ENCODE peak calls at places on chromosomes 16 and 17, in five cellular contexts. P is HL-60, F is A549, K is HepG2, I is Panc1. D is an unnamed sample.

GRCh38 chr17:57955183-57955952 is at the start of gene CUEDC1:
- DNase-seq in I (no peak), K (no peak), F (peak), P (no peak), D (peak)

GRCh38 chr17:79600071-79600470 is 10.8 kb downstream of the RBFOX3 start:
- DNase-seq in F (no peak), K (no peak), I (no peak), P (no peak), D (no peak)

GRCh38 chr17:50218071-50218759 is 16.8 kb upstream of the COL1A1 start:
- DNase-seq in P (no peak), I (no peak), F (no peak), K (no peak), D (no peak)

GRCh38 chr16:79969458-79969857 is 368.9 kb upstream of the MAF start:
- DNase-seq in P (no peak), F (no peak), I (no peak), K (no peak), D (no peak)

GRCh38 chr17:45127209-45127582 is 5.1 kb downstream of the PLCD3 start:
- DNase-seq in F (peak), P (no peak), K (no peak), I (no peak), D (no peak)

GRCh38 chr17:43085489-43085888 is 39.7 kb downstream of the BRCA1 start:
- DNase-seq in K (peak), F (peak), P (no peak), I (no peak), D (peak)

GRCh38 chr16:24848065-24848464 is 2.3 kb downstream of the SLC5A11 start:
- DNase-seq in K (no peak), P (no peak), I (no peak), F (no peak), D (no peak)

GRCh38 chr16:1428511-1428910 is 2.4 kb upstream of the PERCC1 start:
- DNase-seq in I (no peak), P (no peak), F (peak), K (no peak), D (peak)

GRCh38 chr16:38941-39892 is 14.2 kb downstream of the POLR3K start:
- DNase-seq in I (no peak), F (no peak), P (peak), K (no peak), D (no peak)

GRCh38 chr17:74454197-74455024 is 12.0 kb upstream of the CD300A start:
- DNase-seq in F (no peak), K (peak), I (no peak), P (no peak), D (peak)

GRCh38 chr17:73371846-73372245 is 60.0 kb upstream of the CDC42EP4 start:
- DNase-seq in F (no peak), I (no peak), K (no peak), P (no peak), D (no peak)

GRCh38 chr17:50470451-50470850 is 1.8 kb upstream of the CHAD start:
- DNase-seq in I (no peak), P (no peak), F (no peak), K (no peak), D (no peak)

GRCh38 chr17:75411328-75412067 is 6.0 kb upstream of the GRB2 start:
- DNase-seq in K (no peak), F (no peak), I (no peak), P (no peak), D (no peak)

GRCh38 chr17:76184266-76184665 is 43.2 kb upstream of the FOXJ1 start:
- DNase-seq in I (no peak), F (no peak), K (no peak), P (no peak), D (no peak)

GRCh38 chr17:80829166-80829813 is 162.4 kb upstream of the CHMP6 start:
- DNase-seq in K (no peak), P (no peak), I (no peak), F (no peak), D (no peak)

GRCh38 chr17:30091771-30092170 is 24.8 kb upstream of the NSRP1 start:
- DNase-seq in I (peak), F (peak), P (no peak), K (no peak), D (no peak)

GRCh38 chr16:86585821-86586611 is 7.7 kb downstream of the FOXL1 start:
- DNase-seq in P (no peak), K (no peak), I (no peak), F (no peak), D (no peak)

GRCh38 chr17:77811521-77811920 is 147.0 kb upstream of the TNRC6C start:
- DNase-seq in I (no peak), K (no peak), F (no peak), P (no peak), D (no peak)

GRCh38 chr17:78252701-78253635 is 21.5 kb downstream of the TMEM235 start:
- DNase-seq in I (no peak), K (no peak), F (no peak), P (no peak), D (no peak)

GRCh38 chr16:11797957-11798299 is 870 bp upstream of the ZC3H7A start:
- DNase-seq in F (peak), I (no peak), K (no peak), P (no peak), D (no peak)

GRCh38 chr17:6591599-6592158 is 35.3 kb upstream of the PITPNM3 start:
- DNase-seq in I (no peak), F (peak), K (peak), P (no peak), D (no peak)

GRCh38 chr16:23847938-23848337 is 12.2 kb downstream of the PRKCB start:
- DNase-seq in I (no peak), P (no peak), F (no peak), K (no peak), D (no peak)

GRCh38 chr16:83967091-83967490 is 953 bp upstream of the NECAB2 start:
- DNase-seq in F (no peak), I (no peak), K (no peak), P (no peak), D (no peak)

GRCh38 chr16:51402785-51403184 is 251.7 kb upstream of the SALL1 start:
- DNase-seq in K (peak), P (no peak), I (no peak), F (no peak), D (no peak)

GRCh38 chr16:51404386-51404785 is 253.3 kb upstream of the SALL1 start:
- DNase-seq in P (no peak), F (no peak), K (no peak), I (no peak), D (no peak)

GRCh38 chr16:51402239-51402638 is 251.2 kb upstream of the SALL1 start:
- DNase-seq in P (no peak), K (no peak), I (no peak), F (no peak), D (no peak)

GRCh38 chr16:51401673-51402072 is 250.6 kb upstream of the SALL1 start:
- DNase-seq in K (no peak), I (no peak), F (no peak), P (no peak), D (no peak)

GRCh38 chr16:51399908-51400670 is 249.0 kb upstream of the SALL1 start:
- DNase-seq in K (no peak), F (no peak), P (no peak), I (no peak), D (no peak)
- TF ChIP-seq REST in K (no peak), F (no peak), P (no peak), I (no peak), D (no peak)

GRCh38 chr16:85338638-85338982 is 226.3 kb upstream of the CIBAR2 start:
- DNase-seq in F (no peak), I (no peak), P (no peak), K (no peak), D (no peak)
- TF ChIP-seq REST in F (no peak), I (no peak), P (no peak), K (no peak), D (no peak)

GRCh38 chr16:66418165-66418962 is 8.7 kb upstream of the BEAN1 start:
- DNase-seq in P (no peak), I (no peak), K (no peak), F (no peak), D (no peak)
- TF ChIP-seq REST in P (no peak), I (no peak), K (no peak), F (no peak), D (no peak)

GRCh38 chr17:62179525-62180161 is 114.6 kb upstream of the MED13 start:
- DNase-seq in K (peak), I (peak), F (peak), P (no peak), D (no peak)
- TF ChIP-seq REST in K (no peak), I (no peak), F (no peak), P (no peak), D (no peak)

DNA sequence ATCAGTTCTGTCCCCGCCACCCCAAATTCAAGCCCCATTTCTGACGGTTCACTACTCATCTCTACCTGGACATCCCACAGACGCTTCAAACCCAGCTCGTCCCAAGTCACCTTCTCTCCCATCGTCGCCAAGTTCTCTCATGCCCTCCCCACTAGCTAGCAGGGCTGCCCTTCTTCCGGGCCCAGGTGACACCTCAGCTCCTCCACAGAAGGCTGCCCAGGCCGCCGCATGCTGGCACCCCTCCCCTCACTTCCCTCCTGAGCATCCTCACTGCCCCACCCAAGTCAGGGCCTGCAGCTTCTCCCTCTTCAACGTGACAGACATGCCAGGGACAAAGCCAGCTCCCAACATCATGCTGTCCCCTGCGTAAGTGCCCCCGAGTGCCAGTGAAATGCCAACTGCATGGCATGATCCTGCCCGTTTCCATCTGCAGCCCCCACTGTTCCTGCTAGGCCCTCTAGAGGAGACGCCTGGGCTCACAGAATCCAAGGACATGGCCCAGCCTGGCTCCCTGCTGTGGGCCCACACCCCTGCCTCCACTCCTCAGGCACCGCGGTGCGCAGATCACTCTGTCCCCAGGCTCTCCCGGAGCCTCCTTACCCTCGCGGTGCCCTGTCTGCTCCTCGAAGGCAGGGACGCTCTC is 5.9 kb downstream of the CYB561 start:
- DNase-seq in P (no peak), I (no peak), K (no peak), F (no peak), D (no peak)
- TF ChIP-seq REST in P (no peak), I (no peak), K (no peak), F (no peak), D (no peak)

GRCh38 chr17:36939944-36940312 is 2.7 kb downstream of the LHX1 start:
- DNase-seq in K (no peak), P (no peak), F (no peak), I (no peak), D (peak)
- TF ChIP-seq REST in K (no peak), P (no peak), F (no peak), I (no peak), D (no peak)

D was measured in GM23338.